ENCODE peak calls at places on chromosomes 5 and 9, in four cellular contexts. P is anterior cingulate cortex; X is Kasumi-1; E is effector memory CD8-positive, alpha-beta T cell. G is an unnamed sample.

GRCh38 chr9:85038061-85038460 is 368.5 kb downstream of the NTRK2 start:
- DNase-seq in P (peak), X (no peak), E (no peak), G (no peak)

GRCh38 chr5:42583322-42583721 is 160.1 kb downstream of the GHR start:
- DNase-seq in P (no peak), X (peak), E (peak), G (peak)

GRCh38 chr9:34124923-34125322 is 1.6 kb downstream of the DCAF12 start:
- DNase-seq in P (no peak), X (peak), E (no peak), G (no peak)

GRCh38 chr9:122254761-122255160 is 9.9 kb downstream of the RBM18 start:
- DNase-seq in P (no peak), X (no peak), E (no peak), G (no peak)

GRCh38 chr9:115444941-115445340 is 327.0 kb upstream of the TNC start:
- DNase-seq in P (no peak), X (no peak), E (no peak), G (no peak)

GRCh38 chr5:39503148-39503547 is 78.4 kb upstream of the DAB2 start:
- DNase-seq in P (no peak), X (no peak), E (no peak), G (no peak)

GRCh38 chr5:102807878-102808502 is 52.9 kb downstream of the PAM start:
- DNase-seq in P (no peak), X (peak), E (no peak), G (no peak)

GRCh38 chr5:138305797-138306196 is 25.8 kb downstream of the CDC25C start:
- DNase-seq in P (no peak), X (no peak), E (no peak), G (no peak)

G was measured in naive B cell.